ENCODE peak calls at places on chromosomes 4 and X, in four cellular contexts. C is body of pancreas, D is heart left ventricle, Z is transverse colon. B is an unnamed sample.

GRCh38 chr4:108492816-108493595 is 127.4 kb upstream of the RPL34 start:
- DNase-seq in D (no peak), C (no peak), Z (peak), B (peak)

GRCh38 chr4:138977525-138977924 is 38.1 kb upstream of the NOCT start:
- DNase-seq in Z (no peak), C (no peak), D (no peak), B (peak)

GRCh38 chrX:20514358-20514757 is 247.6 kb upstream of the RPS6KA3 start:
- DNase-seq in C (no peak), D (no peak), Z (no peak), B (no peak)

GRCh38 chr4:155338196-155338595 is 38.6 kb downstream of the MAP9 start:
- DNase-seq in D (no peak), Z (no peak), C (no peak), B (no peak)

GRCh38 chr4:158810487-158811215 is 41.8 kb downstream of the FNIP2 start:
- DNase-seq in D (peak), Z (peak), C (peak), B (no peak)

GRCh38 chr4:20639346-20639745 is 60.9 kb upstream of the PACRGL start:
- DNase-seq in D (no peak), Z (no peak), C (no peak), B (no peak)

GRCh38 chr4:149264093-149264733 is 551.4 kb downstream of the IQCM start:
- DNase-seq in C (peak), Z (peak), D (no peak), B (peak)

GRCh38 chr4:80027611-80028010 is 45.4 kb downstream of the ANTXR2 start:
- DNase-seq in Z (no peak), D (no peak), C (no peak), B (no peak)

GRCh38 chr4:72473434-72473900 is 95.6 kb downstream of the ADAMTS3 start:
- DNase-seq in Z (no peak), D (no peak), C (no peak), B (no peak)

GRCh38 chr4:148057425-148058020 is 325.6 kb downstream of the ARHGAP10 start:
- DNase-seq in Z (no peak), D (no peak), C (no peak), B (no peak)

GRCh38 chrX:119105826-119106225 is 21.8 kb downstream of the KIAA1210 start:
- DNase-seq in C (no peak), D (no peak), Z (no peak), B (no peak)

GRCh38 chr4:91502365-91502764 is 801.4 kb upstream of the GRID2 start:
- DNase-seq in D (no peak), Z (no peak), C (no peak), B (no peak)

GRCh38 chrX:2345562-2345961 is 155.2 kb downstream of the DHRSX start:
- DNase-seq in C (no peak), Z (no peak), D (no peak), B (no peak)

GRCh38 chrX:2342878-2343277 is 157.9 kb downstream of the DHRSX start:
- DNase-seq in C (no peak), D (no peak), Z (no peak), B (no peak)

GRCh38 chrX:2346158-2346557 is 154.6 kb downstream of the DHRSX start:
- DNase-seq in C (no peak), Z (no peak), D (no peak), B (no peak)

GRCh38 chrX:2342281-2342688 is 158.5 kb downstream of the DHRSX start:
- DNase-seq in Z (no peak), D (peak), C (no peak), B (no peak)

GRCh38 chrX:2343413-2343812 is 157.4 kb downstream of the DHRSX start:
- DNase-seq in D (no peak), Z (no peak), C (no peak), B (no peak)
- H3K27ac ChIP-seq in D (peak), Z (no peak), C (no peak), B (no peak)

DNA sequence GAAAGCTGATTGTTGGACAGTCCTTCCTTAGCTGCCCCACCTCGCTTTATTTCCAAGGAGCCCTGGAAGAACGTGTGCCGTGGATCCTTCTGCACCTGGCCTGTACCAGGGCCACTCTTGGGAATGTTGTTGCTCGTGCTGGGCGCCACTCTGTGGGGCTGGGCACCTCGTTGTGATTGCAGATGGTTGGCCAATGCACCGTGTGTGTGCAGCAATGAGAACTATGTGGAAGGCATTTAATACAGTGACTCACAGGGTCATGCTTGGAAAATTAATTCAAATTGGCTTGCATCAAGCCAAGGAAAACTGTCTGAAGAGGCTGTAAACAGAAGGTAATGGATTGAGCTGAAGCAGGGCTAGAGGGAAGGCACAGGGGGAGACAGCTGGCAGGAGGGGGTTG is 37.0 kb upstream of the CD99L2 start:
- DNase-seq in C (no peak), Z (no peak), D (no peak), B (no peak)
- TF ChIP-seq POLR2A in C (no peak), Z (no peak), D (no peak), B (no peak)

GRCh38 chrX:84715315-84715714 is 213.1 kb upstream of the HDX start:
- DNase-seq in D (no peak), C (no peak), Z (no peak), B (no peak)
- H3K27ac ChIP-seq in D (no peak), C (no peak), Z (no peak), B (no peak)

DNA sequence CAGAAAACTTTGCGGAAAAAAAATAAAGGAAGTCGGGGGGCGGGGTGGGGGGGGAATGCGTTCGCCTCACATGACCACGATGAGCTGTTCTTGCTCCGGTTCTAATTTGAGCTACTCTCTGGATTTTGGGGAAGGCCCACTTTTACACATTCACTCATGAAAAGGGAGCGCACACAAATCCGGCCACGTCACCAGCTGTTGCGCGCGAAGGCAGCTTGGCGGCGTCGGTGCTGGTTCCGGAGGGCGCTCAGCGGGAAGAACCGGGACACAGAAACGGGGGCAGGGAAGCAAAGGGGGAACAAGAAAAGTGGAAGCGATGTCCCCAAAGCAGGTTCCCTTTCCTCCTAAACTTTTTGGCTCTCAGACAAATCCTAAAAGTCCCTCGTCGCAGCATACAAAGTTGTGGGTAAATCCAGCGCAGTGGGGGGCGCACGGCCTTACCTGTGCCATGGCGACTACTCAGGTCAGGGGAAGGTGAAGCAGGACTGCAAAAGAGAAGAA is 590 bp downstream of the ANXA5 start:
- DNase-seq in D (peak), C (peak), Z (peak), B (peak)
- TF ChIP-seq POLR2A in D (no peak), C (no peak), Z (no peak), B (no peak)

DNA sequence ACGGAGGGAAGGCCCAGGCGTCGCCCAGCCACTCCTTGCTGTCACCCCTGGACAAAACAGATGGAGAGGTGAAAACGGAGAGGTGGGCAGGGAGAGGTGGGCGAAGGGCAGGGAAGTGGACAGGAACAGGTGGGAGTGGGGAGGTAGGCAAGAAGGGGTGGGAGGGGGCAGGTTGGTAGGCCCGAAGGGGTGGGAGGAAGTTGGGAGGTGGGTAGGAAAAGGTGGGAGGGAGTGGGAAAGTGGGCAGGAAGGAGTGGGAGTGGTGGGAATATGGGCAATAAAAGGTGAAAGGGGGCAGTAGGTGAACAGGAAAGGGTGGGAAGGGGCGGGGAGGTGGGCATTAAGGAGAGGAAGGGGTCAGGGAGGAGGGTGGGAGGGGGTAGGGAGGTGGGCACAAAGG is 9.0 kb upstream of the MAGEC1 start:
- DNase-seq in D (no peak), Z (no peak), C (no peak), B (no peak)
- H3K27ac ChIP-seq in D (no peak), Z (no peak), C (no peak), B (no peak)

GRCh38 chr4:78776031-78776728 is at the start of gene BMP2K:
- DNase-seq in D (peak), C (peak), Z (peak), B (peak)

GRCh38 chr4:78776729-78777555 is 792 bp downstream of the BMP2K start:
- DNase-seq in C (peak), D (peak), Z (peak), B (peak)

GRCh38 chr4:78777556-78777900 is 1.4 kb downstream of the BMP2K start:
- DNase-seq in Z (no peak), C (no peak), D (no peak), B (no peak)

GRCh38 chr4:78774395-78774794 is 1.8 kb upstream of the BMP2K start:
- DNase-seq in C (no peak), D (no peak), Z (no peak), B (no peak)

DNA sequence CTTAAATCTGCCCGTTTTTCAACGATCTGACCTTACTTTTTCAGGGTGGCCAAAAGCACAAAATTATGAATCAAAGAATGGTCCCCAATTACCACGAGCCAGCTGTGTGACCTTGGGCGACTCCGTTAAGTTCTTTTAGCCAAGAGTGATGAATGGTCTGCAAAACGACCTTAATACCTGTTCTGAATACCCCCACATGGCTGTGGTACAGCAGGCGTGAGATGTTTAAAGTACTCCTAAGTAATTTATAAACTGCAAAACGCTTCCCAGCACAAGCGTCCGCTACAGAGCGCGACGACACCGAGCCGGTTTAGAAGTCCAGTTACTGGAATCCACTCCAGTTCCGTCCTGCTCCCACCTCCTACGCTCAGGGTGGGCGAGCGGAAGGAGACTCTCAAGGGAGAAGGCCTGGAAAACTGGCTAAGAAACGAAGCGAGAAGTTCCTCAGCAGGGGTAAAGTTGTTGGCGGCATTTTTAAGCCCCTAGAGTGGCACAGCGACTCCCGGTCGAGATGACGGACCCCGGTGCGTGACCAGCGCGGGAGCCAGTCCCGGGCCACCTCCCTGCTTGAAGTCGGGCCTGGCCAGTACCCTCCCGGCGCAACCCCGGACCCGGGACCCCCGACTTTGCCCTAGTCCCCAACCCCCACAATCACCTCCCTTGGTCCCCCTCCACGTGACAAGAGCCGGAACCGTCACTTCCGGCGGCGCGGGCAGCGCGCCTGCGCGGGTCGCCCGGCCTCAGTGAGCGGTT is 696 bp upstream of the BMP2K start:
- DNase-seq in Z (peak), D (peak), C (peak), B (peak)
- TF ChIP-seq POLR2A in Z (peak), D (peak), C (peak), B (peak)

B was measured in Peyer's patch.